ENCODE peak calls at places on chromosomes 6 and 20, in ten cellular contexts. A is OCI-LY7; P is tibial artery; K is breast epithelium; Z is nephron progenitor cell; I is CD8-positive, alpha-beta T cell; G is mucosa of descending colon; O is Peyer's patch; M is neural progenitor cell; X is glutamatergic neuron. E is an unnamed sample.

GRCh38 chr6:21190701-21191588 is 402.6 kb upstream of the SOX4 start:
- DNase-seq in P (no peak), K (no peak), A (no peak), G (no peak), I (no peak), O (no peak), M (no peak), Z (no peak), X (no peak), E (no peak)

GRCh38 chr6:161434331-161434730 is 160.5 kb upstream of the AGPAT4 start:
- DNase-seq in O (no peak), P (no peak), I (no peak), M (no peak), X (no peak), A (no peak), Z (no peak), G (no peak), K (no peak), E (no peak)

GRCh38 chr6:5366941-5367340 is 105.6 kb downstream of the FARS2 start:
- DNase-seq in P (no peak), A (no peak), I (no peak), K (no peak), X (no peak), O (no peak), M (no peak), G (no peak), Z (no peak), E (no peak)

GRCh38 chr20:19830351-19830750 is 72.3 kb downstream of the RIN2 start:
- DNase-seq in O (no peak), M (no peak), X (no peak), I (no peak), A (no peak), G (peak; percentile 36), Z (no peak), P (no peak), K (no peak), E (no peak)

GRCh38 chr6:95866732-95867131 is 149.0 kb upstream of the FUT9 start:
- DNase-seq in O (no peak), Z (no peak), A (peak; percentile 9), M (peak; percentile 35), P (no peak), X (peak; percentile 32), K (no peak), I (no peak), G (peak; percentile 40), E (peak; percentile 6)

GRCh38 chr20:18258126-18258860 is 30.0 kb upstream of the ZNF133 start:
- DNase-seq in I (no peak), O (no peak), Z (no peak), A (peak; percentile 7), X (no peak), G (no peak), K (no peak), M (peak; percentile 36), P (no peak), E (no peak)

GRCh38 chr6:41713650-41714291 is 21.6 kb downstream of the TFEB start:
- DNase-seq in A (no peak), K (no peak), Z (no peak), M (no peak), X (no peak), I (no peak), G (no peak), P (no peak), O (peak; percentile 70), E (peak; percentile 49)

GRCh38 chr6:162602759-162603158 is 124.8 kb downstream of the PRKN start:
- DNase-seq in G (no peak), Z (no peak), A (no peak), M (no peak), I (no peak), O (no peak), P (no peak), K (no peak), X (no peak), E (no peak)

GRCh38 chr6:110738899-110739365 is 76.3 kb downstream of the CDK19 start:
- DNase-seq in A (no peak), P (peak; percentile 47), K (no peak), G (peak; percentile 44), X (no peak), M (no peak), Z (no peak), I (no peak), O (no peak), E (no peak)

GRCh38 chr20:8082025-8082424 is 50.0 kb upstream of the PLCB1 start:
- DNase-seq in I (no peak), P (no peak), K (no peak), Z (no peak), M (peak; percentile 11), A (peak; percentile 11), G (no peak), O (no peak), X (no peak), E (no peak)

GRCh38 chr20:2093200-2093781 is 8.3 kb upstream of the STK35 start:
- DNase-seq in M (peak; percentile 64), O (peak; percentile 62), K (no peak), P (no peak), G (peak; percentile 45), A (peak; percentile 58), I (peak; percentile 21), X (no peak), Z (peak; percentile 23), E (peak; percentile 37)

GRCh38 chr6:35564733-35565132 is 52.0 kb upstream of the TULP1 start:
- DNase-seq in P (no peak), I (no peak), M (no peak), X (no peak), A (no peak), Z (no peak), G (no peak), O (no peak), K (no peak), E (no peak)

GRCh38 chr6:35557239-35557638 is 44.5 kb upstream of the TULP1 start:
- DNase-seq in X (no peak), O (no peak), Z (no peak), G (peak; percentile 7), P (peak; percentile 58), M (no peak), I (no peak), A (no peak), K (no peak), E (no peak)

GRCh38 chr6:35558571-35558970 is 45.9 kb upstream of the TULP1 start:
- DNase-seq in M (no peak), K (no peak), X (no peak), P (no peak), Z (no peak), O (no peak), I (no peak), G (no peak), A (no peak), E (no peak)

GRCh38 chr6:35562060-35562459 is 49.4 kb upstream of the TULP1 start:
- DNase-seq in Z (no peak), P (peak; percentile 52), K (no peak), O (no peak), A (no peak), I (no peak), X (no peak), M (no peak), G (no peak), E (no peak)

GRCh38 chr6:35561113-35561512 is 48.4 kb upstream of the TULP1 start:
- DNase-seq in K (no peak), O (no peak), P (no peak), M (no peak), Z (no peak), A (no peak), G (no peak), X (no peak), I (no peak), E (no peak)
- TF ChIP-seq CTCF in K (no peak), O (no peak), P (no peak), M (no peak), Z (no peak), A (no peak), G (no peak), X (no peak), I (no peak), E (no peak)

DNA sequence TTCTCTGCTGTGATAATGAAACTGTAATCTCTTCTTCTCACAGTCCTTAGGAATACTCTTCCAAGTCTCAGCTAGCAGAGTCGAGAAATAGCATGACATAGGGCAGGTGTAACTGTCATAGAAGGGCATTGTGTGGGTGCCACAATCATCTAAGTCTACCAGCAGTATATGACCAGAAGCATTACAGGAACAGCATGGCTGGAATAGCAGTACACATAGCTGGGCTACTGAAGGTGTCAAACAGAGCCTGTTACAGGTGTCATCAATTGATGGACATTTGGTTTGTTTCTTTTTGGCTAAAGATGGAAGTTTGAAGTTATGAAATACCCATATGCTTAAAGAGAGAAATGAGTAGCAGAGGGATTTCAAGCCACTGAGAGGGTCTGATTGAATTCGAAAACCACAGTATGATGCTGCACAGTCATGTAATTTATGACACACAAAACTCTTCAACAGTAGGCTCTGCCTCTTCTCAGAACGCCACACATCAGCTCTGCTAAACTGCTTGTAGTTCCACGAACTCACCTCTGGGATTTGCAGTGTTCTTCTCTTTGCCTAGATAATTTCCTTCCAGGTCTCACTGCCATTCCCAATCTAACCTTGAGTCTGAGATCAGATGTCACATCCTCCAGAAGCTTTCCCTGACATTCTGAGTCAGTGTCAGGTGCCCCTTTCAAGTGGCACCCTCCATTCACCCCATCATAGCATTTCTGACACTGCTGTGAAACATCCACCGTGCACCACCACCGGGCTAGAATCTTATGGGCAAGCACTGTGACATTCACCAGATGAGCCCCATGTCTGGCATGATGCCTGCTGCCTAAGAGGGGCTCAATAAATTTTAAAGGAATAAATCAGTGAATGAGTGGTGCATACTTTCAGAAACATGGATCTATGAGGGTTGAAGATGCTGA is 151.0 kb downstream of the ADAT2 start:
- DNase-seq in I (no peak), M (no peak), A (no peak), X (no peak), P (no peak), G (no peak), K (no peak), O (no peak), Z (no peak), E (peak; percentile 38)
- TF ChIP-seq CTCF in I (no peak), M (no peak), A (no peak), X (no peak), P (no peak), G (no peak), K (no peak), O (no peak), Z (no peak), E (no peak)

GRCh38 chr20:37901667-37902503 is 1.0 kb upstream of the VSTM2L start:
- DNase-seq in K (no peak), X (no peak), I (no peak), A (peak; percentile 39), O (peak; percentile 69), M (peak; percentile 82), G (peak; percentile 66), Z (peak; percentile 72), P (no peak), E (peak; percentile 89)
- TF ChIP-seq CTCF in K (no peak), X (peak; percentile 20), I (no peak), A (peak; percentile 65), O (no peak), M (peak; percentile 64), G (no peak), Z (no peak), P (peak; percentile 37), E (peak; percentile 71)

DNA sequence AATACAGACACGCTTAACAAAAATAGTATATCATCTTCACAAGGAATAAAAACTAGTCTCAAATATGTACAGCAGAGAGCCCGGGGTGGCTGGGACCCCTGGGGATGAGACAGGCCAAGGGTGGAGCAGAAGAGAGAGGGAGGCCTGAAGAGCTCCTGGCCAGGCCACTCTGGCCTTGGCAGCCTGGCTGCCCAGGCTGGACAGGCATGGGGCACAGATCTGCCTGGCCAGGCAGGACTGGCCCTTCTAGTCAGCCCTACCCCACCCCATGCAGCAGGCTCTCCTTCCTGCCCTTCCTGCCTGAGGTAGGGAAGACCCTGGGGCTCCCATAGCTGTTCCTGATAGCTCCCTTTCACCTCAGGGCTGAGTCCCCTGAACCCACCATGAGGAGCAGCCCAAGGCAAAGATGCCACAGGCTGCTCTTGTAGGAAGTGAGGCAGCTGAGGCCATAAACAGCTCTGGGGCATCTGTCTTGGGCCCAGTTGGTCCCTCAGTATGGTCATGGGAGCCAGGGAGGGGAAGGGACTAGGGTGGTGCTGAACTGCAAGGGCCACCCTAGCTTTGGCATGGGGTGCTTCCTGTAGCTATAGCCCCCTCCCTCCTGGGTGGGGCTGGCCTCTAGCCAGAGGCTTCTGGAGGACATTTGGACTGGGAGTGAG is 27.1 kb downstream of the COX4I2 start:
- DNase-seq in P (peak; percentile 47), M (no peak), K (no peak), Z (no peak), X (no peak), A (no peak), I (no peak), O (no peak), G (peak; percentile 67), E (no peak)
- TF ChIP-seq CTCF in P (no peak), M (no peak), K (no peak), Z (no peak), X (no peak), A (no peak), I (no peak), O (no peak), G (no peak), E (no peak)